ENCODE peak calls at places on chromosomes 7 and 10, in ten cellular contexts. J is A549, F is uterus, W is heart left ventricle, P is stomach, Z is IMR-90, R is suprapubic skin, L is ovary, G is K562, C is breast epithelium. Y is an unnamed sample.

GRCh38 chr7:8831386-8831785 is 398.0 kb downstream of the NXPH1 start:
- DNase-seq in J (no peak), F (no peak), W (no peak), P (no peak), Z (no peak), R (no peak), L (no peak), G (no peak), C (no peak), Y (no peak)

GRCh38 chr7:40299097-40299496 is 164.3 kb downstream of the SUGCT start:
- DNase-seq in J (no peak), F (no peak), W (no peak), P (no peak), Z (peak), R (no peak), L (no peak), G (no peak), C (no peak), Y (no peak)

GRCh38 chr10:5033061-5033770 is 29.6 kb upstream of the AKR1C2 start:
- DNase-seq in J (peak), F (no peak), W (no peak), P (no peak), Z (peak), R (no peak), L (no peak), G (peak), C (no peak), Y (no peak)

GRCh38 chr7:87375647-87376435 is 30.4 kb downstream of the CROT start:
- DNase-seq in J (no peak), F (no peak), W (no peak), P (no peak), Z (peak), R (no peak), L (no peak), G (no peak), C (no peak), Y (no peak)

GRCh38 chr7:98217623-98218582 is 6.7 kb downstream of the BHLHA15 start:
- DNase-seq in J (no peak), F (no peak), W (peak), P (peak), Z (no peak), R (no peak), L (no peak), G (no peak), C (no peak), Y (no peak)

GRCh38 chr7:24786306-24786705 is 29.0 kb upstream of the GSDME start:
- DNase-seq in J (no peak), F (no peak), W (no peak), P (no peak), Z (no peak), R (no peak), L (no peak), G (no peak), C (no peak), Y (no peak)

GRCh38 chr10:77120012-77120411 is 517.6 kb downstream of the KCNMA1 start:
- DNase-seq in J (no peak), F (no peak), W (no peak), P (no peak), Z (no peak), R (no peak), L (no peak), G (no peak), C (no peak), Y (no peak)

GRCh38 chr7:1058311-1058710 is 14.0 kb downstream of the GPR146 start:
- DNase-seq in J (no peak), F (no peak), W (no peak), P (no peak), Z (no peak), R (no peak), L (no peak), G (no peak), C (no peak), Y (no peak)

GRCh38 chr10:98636921-98637329 is 190.2 kb upstream of the HPS1 start:
- DNase-seq in J (no peak), F (no peak), W (no peak), P (no peak), Z (no peak), R (no peak), L (no peak), G (no peak), C (no peak), Y (no peak)

GRCh38 chr10:86339226-86339865 is 27.2 kb downstream of the GRID1 start:
- DNase-seq in J (no peak), F (no peak), W (no peak), P (no peak), Z (no peak), R (no peak), L (no peak), G (no peak), C (no peak), Y (no peak)

GRCh38 chr10:98391578-98391991 is 23.4 kb downstream of the PYROXD2 start:
- DNase-seq in J (no peak), F (no peak), W (no peak), P (no peak), Z (peak), R (no peak), L (peak), G (no peak), C (no peak), Y (no peak)

GRCh38 chr10:3231951-3232730 is 59.6 kb upstream of the PITRM1 start:
- DNase-seq in J (no peak), F (no peak), W (no peak), P (no peak), Z (peak), R (no peak), L (no peak), G (no peak), C (no peak), Y (no peak)

GRCh38 chr10:82340166-82340565 is 465.2 kb downstream of the NRG3 start:
- DNase-seq in J (no peak), F (no peak), W (no peak), P (no peak), Z (no peak), R (no peak), L (no peak), G (no peak), C (no peak), Y (no peak)

GRCh38 chr7:155484483-155485399 is 26.8 kb downstream of the EN2 start:
- DNase-seq in J (no peak), F (no peak), W (no peak), P (no peak), Z (no peak), R (no peak), L (no peak), G (no peak), C (no peak), Y (no peak)

GRCh38 chr10:131250454-131251145 is 60.9 kb downstream of the TCERG1L start:
- DNase-seq in J (no peak), F (no peak), W (no peak), P (no peak), Z (no peak), R (no peak), L (no peak), G (no peak), C (peak), Y (no peak)

DNA sequence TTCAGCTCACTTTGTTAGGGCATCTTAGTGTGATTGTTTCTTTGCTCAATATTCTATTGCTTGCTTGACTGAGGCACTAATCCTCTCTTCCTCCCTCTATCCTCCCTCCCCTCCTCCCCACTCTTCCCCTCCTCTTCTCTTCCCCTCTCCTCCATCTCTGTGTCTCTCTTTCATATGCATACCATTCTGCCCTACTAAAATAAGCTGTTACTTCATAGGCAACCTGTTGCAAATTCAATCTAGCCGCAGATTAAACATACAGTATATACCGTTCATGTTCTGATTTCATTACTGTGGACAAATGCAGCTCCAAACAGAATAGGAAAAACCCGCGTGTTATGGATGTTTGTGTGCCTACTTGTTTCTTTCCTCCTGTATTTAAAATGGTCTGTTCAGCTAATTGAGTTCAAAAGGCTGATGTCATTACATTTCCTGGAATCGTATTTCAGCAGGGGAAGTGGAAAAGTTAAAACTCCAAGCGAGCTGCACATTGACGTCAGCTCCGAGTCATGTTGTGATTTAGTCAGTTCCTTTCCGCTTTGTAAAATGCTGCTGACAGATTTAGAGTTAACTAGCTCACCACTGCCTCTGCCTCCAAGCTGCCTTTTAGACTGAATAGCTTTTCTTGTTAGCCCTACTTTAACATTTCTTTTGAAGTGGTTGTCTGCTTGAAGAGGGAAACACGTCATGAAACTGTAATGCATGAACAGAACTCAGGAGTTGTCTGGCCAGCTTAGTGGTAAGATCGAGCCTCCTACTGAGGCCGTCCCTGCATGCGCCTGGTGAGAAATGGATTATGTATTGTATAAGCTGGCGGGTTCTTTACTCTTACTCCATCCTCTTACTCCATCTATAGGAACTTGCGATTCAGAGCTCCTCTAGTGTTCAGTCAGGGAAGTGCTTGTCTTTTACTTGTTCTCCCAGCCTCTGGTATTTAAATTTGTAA is 69.0 kb downstream of the CREM start:
- DNase-seq in J (peak), F (peak), W (peak), P (peak), Z (peak), R (no peak), L (peak), G (peak), C (no peak), Y (peak)
- TF ChIP-seq POLR2A in J (no peak), F (peak), W (peak), P (peak), Z (peak), R (peak), L (peak), G (peak), C (peak), Y (peak)

GRCh38 chr7:102264367-102264891 is 22.2 kb upstream of the SH2B2 start:
- DNase-seq in J (no peak), F (no peak), W (no peak), P (no peak), Z (peak), R (no peak), L (no peak), G (peak), C (no peak), Y (no peak)

GRCh38 chr7:102262536-102262935 is 24.1 kb upstream of the SH2B2 start:
- DNase-seq in J (no peak), F (no peak), W (no peak), P (no peak), Z (no peak), R (no peak), L (no peak), G (no peak), C (no peak), Y (no peak)

GRCh38 chr7:102258749-102259107 is 27.9 kb upstream of the SH2B2 start:
- DNase-seq in J (no peak), F (no peak), W (no peak), P (no peak), Z (peak), R (no peak), L (no peak), G (no peak), C (no peak), Y (no peak)

GRCh38 chr7:102260856-102261255 is 25.8 kb upstream of the SH2B2 start:
- DNase-seq in J (no peak), F (no peak), W (peak), P (no peak), Z (peak), R (no peak), L (peak), G (peak), C (no peak), Y (no peak)

GRCh38 chr7:102261451-102261850 is 25.2 kb upstream of the SH2B2 start:
- DNase-seq in J (no peak), F (no peak), W (no peak), P (no peak), Z (no peak), R (no peak), L (no peak), G (no peak), C (no peak), Y (no peak)
- TF ChIP-seq CTCF in J (no peak), F (no peak), W (no peak), P (no peak), Z (no peak), R (no peak), L (no peak), G (no peak), C (no peak), Y (no peak)

DNA sequence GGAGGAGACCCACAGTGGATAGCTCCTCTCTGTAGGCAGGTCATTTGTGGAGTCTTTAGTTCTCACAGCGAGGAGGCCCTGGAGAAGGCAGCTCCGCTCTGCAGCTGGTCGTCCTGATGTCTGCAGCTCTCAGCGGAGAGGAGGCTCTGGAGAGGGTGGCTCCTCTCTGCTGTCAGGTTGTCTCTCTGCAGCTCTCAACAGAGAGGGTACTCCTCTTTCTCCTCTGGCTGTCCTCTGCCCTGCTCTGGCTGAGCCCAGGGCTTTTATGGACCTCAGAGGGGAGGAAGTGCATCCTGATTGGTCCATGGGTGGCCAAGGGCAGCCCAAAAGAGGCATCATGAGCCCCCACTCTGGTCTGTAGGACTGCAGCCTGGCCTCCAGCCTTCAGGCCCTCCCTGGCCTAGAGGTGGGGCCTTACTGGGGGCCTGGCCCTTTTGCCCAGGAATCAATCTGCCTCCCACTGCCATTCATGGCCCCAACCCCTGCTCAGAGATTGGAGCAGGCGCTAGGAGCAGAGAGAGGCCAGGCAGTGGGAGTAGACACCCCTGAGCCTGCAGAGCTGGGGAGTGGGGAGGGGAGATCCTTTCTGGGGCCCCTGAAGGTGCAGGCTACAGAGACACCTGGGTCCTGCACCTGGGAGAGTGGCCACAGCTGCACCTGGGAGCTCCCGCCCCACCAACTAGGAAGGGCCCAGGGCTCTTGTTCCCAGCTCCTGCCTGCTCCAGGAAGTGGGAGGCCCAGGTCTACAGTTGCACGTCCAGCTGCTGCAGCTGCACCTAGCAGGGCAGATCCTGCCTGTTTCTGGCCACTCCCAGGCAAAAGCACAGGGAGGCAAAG is 6.6 kb upstream of the DYNC2I1 start:
- DNase-seq in J (no peak), F (no peak), W (no peak), P (peak), Z (no peak), R (no peak), L (no peak), G (no peak), C (no peak), Y (no peak)
- TF ChIP-seq POLR2A in J (no peak), F (no peak), W (no peak), P (no peak), Z (no peak), R (no peak), L (no peak), G (no peak), C (no peak), Y (no peak)

DNA sequence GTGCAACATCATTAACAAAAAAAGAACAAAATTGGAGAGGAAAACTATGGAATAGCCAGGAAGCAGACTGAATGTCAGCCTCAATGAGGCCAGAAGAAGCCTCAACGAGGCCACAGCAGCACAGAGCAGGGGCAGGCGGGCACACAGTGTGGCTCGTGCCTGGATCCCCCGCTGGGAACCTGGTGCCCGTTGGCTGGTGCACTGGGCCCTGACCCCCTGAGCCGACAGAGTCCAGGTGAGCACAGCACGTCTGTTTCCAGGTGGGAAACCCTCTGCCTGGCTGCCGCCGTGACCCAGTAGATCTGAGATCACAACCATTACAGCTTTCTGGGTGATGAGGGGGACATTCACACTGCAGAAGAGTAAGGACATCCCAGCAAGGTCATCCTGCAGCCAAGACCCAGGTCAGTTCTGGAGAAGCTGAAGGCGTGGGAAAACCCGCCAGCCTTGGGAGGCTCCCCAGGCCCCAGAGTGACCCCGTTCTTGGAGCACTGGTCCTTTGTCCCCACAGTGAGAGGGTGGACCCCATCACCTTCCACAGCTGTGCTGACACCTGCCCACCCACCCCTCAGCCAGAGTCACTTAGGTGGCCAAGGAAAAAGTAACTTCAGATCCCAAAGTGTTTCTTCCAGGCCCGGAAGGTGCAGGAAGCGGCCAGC is 222.1 kb downstream of the ADARB2 start:
- DNase-seq in J (no peak), F (no peak), W (no peak), P (no peak), Z (no peak), R (no peak), L (no peak), G (no peak), C (no peak), Y (no peak)
- TF ChIP-seq CTCF in J (no peak), F (no peak), W (no peak), P (no peak), Z (no peak), R (no peak), L (no peak), G (no peak), C (no peak), Y (no peak)

GRCh38 chr10:73995035-73995358 is 2.9 kb upstream of the VCL start:
- DNase-seq in J (no peak), F (no peak), W (no peak), P (no peak), Z (no peak), R (no peak), L (no peak), G (no peak), C (no peak), Y (no peak)

GRCh38 chr10:73998623-73999622 is 1.0 kb downstream of the VCL start:
- DNase-seq in J (peak), F (peak), W (peak), P (peak), Z (peak), R (no peak), L (peak), G (peak), C (peak), Y (peak)

GRCh38 chr10:73999703-74000102 is 1.8 kb downstream of the VCL start:
- DNase-seq in J (no peak), F (no peak), W (no peak), P (no peak), Z (peak), R (no peak), L (no peak), G (no peak), C (no peak), Y (no peak)

GRCh38 chr10:73997479-73997805 is 474 bp upstream of the VCL start:
- DNase-seq in J (no peak), F (no peak), W (no peak), P (no peak), Z (no peak), R (no peak), L (no peak), G (no peak), C (no peak), Y (no peak)

DNA sequence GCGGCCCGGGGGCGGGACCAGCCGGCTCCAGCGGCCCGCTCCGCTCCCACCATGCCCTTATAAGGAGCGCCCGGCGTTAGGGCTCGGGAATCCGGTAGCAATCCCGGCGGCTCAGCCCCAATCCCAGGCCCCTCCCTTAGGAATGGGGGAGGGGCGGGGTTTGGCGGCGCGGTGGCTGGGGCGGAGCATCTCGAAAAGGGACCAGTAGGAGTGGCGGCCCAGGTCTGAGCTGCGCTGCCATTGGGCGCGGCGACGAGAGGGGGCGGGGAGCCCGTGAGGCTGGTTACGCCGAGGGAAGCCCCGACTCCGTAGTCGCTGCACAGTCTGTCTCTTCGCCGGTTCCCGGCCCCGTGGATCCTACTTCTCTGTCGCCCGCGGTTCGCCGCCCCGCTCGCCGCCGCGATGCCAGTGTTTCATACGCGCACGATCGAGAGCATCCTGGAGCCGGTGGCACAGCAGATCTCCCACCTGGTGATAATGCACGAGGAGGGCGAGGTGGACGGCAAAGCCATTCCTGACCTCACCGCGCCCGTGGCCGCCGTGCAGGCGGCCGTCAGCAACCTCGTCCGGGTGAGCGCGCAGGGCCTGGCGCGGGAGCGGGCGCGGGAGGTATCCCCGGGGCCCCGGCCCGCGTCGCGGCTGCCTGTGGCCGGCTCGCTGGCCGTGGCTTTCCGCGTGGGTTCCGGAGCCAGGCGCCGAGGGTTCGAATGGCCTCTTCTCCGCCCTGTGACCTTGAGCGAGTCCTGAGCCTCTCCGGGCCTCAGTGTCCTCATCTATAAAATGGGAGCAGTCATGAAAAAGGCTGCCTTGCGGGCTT is at the start of gene VCL:
- DNase-seq in J (peak), F (peak), W (peak), P (peak), Z (peak), R (peak), L (peak), G (peak), C (peak), Y (peak)
- TF ChIP-seq POLR2A in J (peak), F (peak), W (peak), P (peak), Z (peak), R (peak), L (peak), G (peak), C (peak), Y (peak)

Y was measured in gastrocnemius medialis.